ENCODE peak calls at places on chromosomes 2 and 18, in eight cellular contexts. I is NCI-H1694 treated with DMSO at 0.1 percent for 48 hours; V is upper lobe of left lung; N is CD4-positive, alpha-beta memory T cell; K is lower lobe of right lung; E is Caki2; W is SK-MEL-5; X is right atrium auricular region. U is an unnamed sample.

GRCh38 chr2:163132850-163133249 is 294.3 kb upstream of the KCNH7 start:
- DNase-seq in I (peak; percentile 79), V (no peak), N (no peak), K (no peak), E (no peak), W (peak; percentile 56), X (no peak), U (no peak)

GRCh38 chr18:60277855-60278480 is 94.6 kb downstream of the MC4R start:
- DNase-seq in I (no peak), V (no peak), N (no peak), K (no peak), E (no peak), W (no peak), X (no peak), U (no peak)

GRCh38 chr18:2961828-2962227 is 51.1 kb downstream of the LPIN2 start:
- DNase-seq in I (no peak), V (no peak), N (no peak), K (no peak), E (peak; percentile 54), W (no peak), X (no peak), U (no peak)

GRCh38 chr2:106104332-106105062 is 89.6 kb downstream of the UXS1 start:
- DNase-seq in I (peak; percentile 42), V (no peak), N (peak; percentile 72), K (no peak), E (peak; percentile 64), W (peak; percentile 71), X (no peak), U (peak; percentile 69)

GRCh38 chr2:109324859-109325258 is 195.9 kb downstream of the SH3RF3 start:
- DNase-seq in I (no peak), V (no peak), N (no peak), K (no peak), E (no peak), W (no peak), X (peak; percentile 91), U (peak; percentile 74)

GRCh38 chr18:76713432-76713831 is 108.9 kb upstream of the ZNF236 start:
- DNase-seq in I (no peak), V (no peak), N (no peak), K (no peak), E (no peak), W (no peak), X (no peak), U (no peak)

GRCh38 chr2:205190528-205190927 is 491.8 kb upstream of the NRP2 start:
- DNase-seq in I (no peak), V (no peak), N (no peak), K (no peak), E (no peak), W (no peak), X (no peak), U (no peak)

GRCh38 chr2:127569274-127570065 is 34.0 kb downstream of the MYO7B start:
- DNase-seq in I (no peak), V (no peak), N (no peak), K (no peak), E (peak; percentile 5), W (no peak), X (peak; percentile 75), U (no peak)

GRCh38 chr2:11411768-11412448 is 54.1 kb downstream of the E2F6 start:
- DNase-seq in I (peak; percentile 76), V (no peak), N (no peak), K (no peak), E (no peak), W (peak; percentile 82), X (no peak), U (no peak)

GRCh38 chr2:164479460-164479859 is 141.8 kb downstream of the GRB14 start:
- DNase-seq in I (peak; percentile 61), V (no peak), N (no peak), K (no peak), E (peak; percentile 42), W (peak; percentile 64), X (no peak), U (no peak)

GRCh38 chr2:84991404-84992151 is 20.6 kb downstream of the KCMF1 start:
- DNase-seq in I (no peak), V (no peak), N (no peak), K (no peak), E (peak; percentile 37), W (peak; percentile 75), X (no peak), U (no peak)

GRCh38 chr2:17621781-17622180 is 81.3 kb downstream of the VSNL1 start:
- DNase-seq in I (no peak), V (no peak), N (no peak), K (no peak), E (no peak), W (no peak), X (no peak), U (no peak)

U was measured in tibial nerve.